ENCODE peak calls at places on chromosomes 3 and 15, in eight cellular contexts. Y, Q, T, K, Z, G, M and V are unnamed samples.

GRCh38 chr3:130748520-130748919 is 1.9 kb upstream of the PIK3R4 start:
- DNase-seq in Y (no peak), Q (no peak), T (no peak), K (no peak), Z (no peak), G (no peak), M (no peak), V (no peak)

GRCh38 chr3:24525022-24525421 is 30.4 kb upstream of the THRB start:
- DNase-seq in Y (no peak), Q (no peak), T (no peak), K (no peak), Z (no peak), G (no peak), M (no peak), V (no peak)

GRCh38 chr15:62262305-62262941 is 97.3 kb upstream of the C2CD4B start:
- DNase-seq in Y (no peak), Q (peak; percentile 6), T (no peak), K (no peak), Z (no peak), G (no peak), M (no peak), V (no peak)

GRCh38 chr15:40238481-40238926 is 359 bp upstream of the PAK6 start:
- DNase-seq in Y (no peak), Q (no peak), T (no peak), K (no peak), Z (no peak), G (no peak), M (no peak), V (no peak)

GRCh38 chr3:57518276-57518914 is 25.7 kb downstream of the DNAH12 start:
- DNase-seq in Y (peak; percentile 45), Q (no peak), T (peak; percentile 4), K (no peak), Z (no peak), G (no peak), M (no peak), V (no peak)

GRCh38 chr3:126197854-126198584 is 17.6 kb upstream of the ALDH1L1 start:
- DNase-seq in Y (peak; percentile 80), Q (peak; percentile 46), T (peak; percentile 62), K (peak; percentile 55), Z (peak; percentile 63), G (peak; percentile 38), M (peak; percentile 46), V (peak; percentile 79)

GRCh38 chr3:43995078-43995928 is 246.4 kb upstream of the TOPAZ1 start:
- DNase-seq in Y (peak; percentile 11), Q (peak; percentile 40), T (peak; percentile 43), K (peak; percentile 65), Z (no peak), G (no peak), M (no peak), V (peak; percentile 19)

GRCh38 chr3:88596451-88596850 is 446.7 kb downstream of the C3orf38 start:
- DNase-seq in Y (no peak), Q (no peak), T (peak; percentile 7), K (no peak), Z (no peak), G (no peak), M (no peak), V (no peak)

GRCh38 chr3:53083496-53083895 is 37.6 kb upstream of the SFMBT1 start:
- DNase-seq in Y (peak; percentile 78), Q (no peak), T (peak; percentile 92), K (no peak), Z (no peak), G (no peak), M (no peak), V (no peak)

GRCh38 chr3:81545572-81545971 is 215.9 kb downstream of the GBE1 start:
- DNase-seq in Y (peak; percentile 29), Q (peak; percentile 33), T (peak; percentile 45), K (no peak), Z (no peak), G (no peak), M (no peak), V (no peak)

GRCh38 chr3:11001020-11001657 is 8.6 kb downstream of the SLC6A1 start:
- DNase-seq in Y (no peak), Q (no peak), T (no peak), K (no peak), Z (no peak), G (no peak), M (no peak), V (peak; percentile 23)

GRCh38 chr3:146218880-146219866 is 31.7 kb downstream of the PLSCR4 start:
- DNase-seq in Y (peak; percentile 65), Q (no peak), T (peak; percentile 36), K (peak; percentile 40), Z (peak; percentile 15), G (peak; percentile 20), M (no peak), V (peak; percentile 46)

GRCh38 chr3:72438072-72438471 is 410.2 kb downstream of the SHQ1 start:
- DNase-seq in Y (no peak), Q (no peak), T (no peak), K (no peak), Z (no peak), G (no peak), M (no peak), V (no peak)

GRCh38 chr15:60656491-60657284 is 177.7 kb upstream of the ICE2 start:
- DNase-seq in Y (peak; percentile 70), Q (peak; percentile 47), T (peak; percentile 56), K (no peak), Z (no peak), G (no peak), M (no peak), V (no peak)

GRCh38 chr3:110995461-110996226 is 76.0 kb upstream of the NECTIN3 start:
- DNase-seq in Y (peak; percentile 59), Q (peak; percentile 55), T (peak; percentile 82), K (no peak), Z (no peak), G (no peak), M (no peak), V (peak; percentile 63)

GRCh38 chr15:100778831-100779288 is 100.8 kb upstream of the ALDH1A3 start:
- DNase-seq in Y (no peak), Q (no peak), T (no peak), K (no peak), Z (no peak), G (no peak), M (no peak), V (no peak)

GRCh38 chr3:131356006-131356405 is 25.6 kb upstream of the NUDT16 start:
- DNase-seq in Y (no peak), Q (peak; percentile 18), T (peak; percentile 42), K (no peak), Z (no peak), G (no peak), M (no peak), V (no peak)

GRCh38 chr3:49386056-49386756 is 25.6 kb downstream of the RHOA start:
- DNase-seq in Y (no peak), Q (no peak), T (no peak), K (no peak), Z (no peak), G (no peak), M (no peak), V (no peak)

GRCh38 chr3:30766522-30766921 is 127.9 kb downstream of the GADL1 start:
- DNase-seq in Y (no peak), Q (no peak), T (no peak), K (no peak), Z (no peak), G (no peak), M (no peak), V (no peak)

GRCh38 chr3:109532257-109533216 is 195.2 kb upstream of the DPPA4 start:
- DNase-seq in Y (peak; percentile 91), Q (peak; percentile 69), T (peak; percentile 64), K (peak; percentile 1), Z (no peak), G (peak; percentile 82), M (no peak), V (peak; percentile 88)
- TF ChIP-seq CTCF in Y (peak; percentile 56), Q (peak; percentile 18), T (peak; percentile 29), K (peak; percentile 45), Z (peak; percentile 64), G (peak; percentile 77), M (peak; percentile 45), V (peak; percentile 55)

GRCh38 chr3:63910873-63911272 is 1.3 kb downstream of the SCAANT1 start:
- DNase-seq in Y (no peak), Q (peak; percentile 29), T (no peak), K (peak; percentile 41), Z (no peak), G (no peak), M (no peak), V (no peak)
- H3K4me3 ChIP-seq in Y (no peak overlapping the region), Q (peak overlapping the region; percentile 72), T (peak overlapping the region; percentile 77), K (peak overlapping the region; percentile 82), Z (peak overlapping the region; percentile 74), G (peak overlapping the region; percentile 58), M (peak overlapping the region; percentile 58), V (no peak overlapping the region)

GRCh38 chr15:27058939-27059338 is 88.0 kb downstream of the GABRG3 start:
- DNase-seq in Y (no peak), Q (no peak), T (no peak), K (no peak), Z (no peak), G (no peak), M (no peak), V (no peak)

GRCh38 chr15:27064080-27064479 is 93.1 kb downstream of the GABRG3 start:
- DNase-seq in Y (no peak), Q (no peak), T (no peak), K (no peak), Z (no peak), G (no peak), M (no peak), V (no peak)

GRCh38 chr15:27057904-27058645 is 87.1 kb downstream of the GABRG3 start:
- DNase-seq in Y (peak; percentile 4), Q (no peak), T (peak; percentile 44), K (no peak), Z (no peak), G (no peak), M (no peak), V (peak; percentile 22)

GRCh38 chr15:27061739-27062138 is 90.8 kb downstream of the GABRG3 start:
- DNase-seq in Y (no peak), Q (no peak), T (no peak), K (no peak), Z (no peak), G (no peak), M (no peak), V (no peak)

GRCh38 chr15:27059610-27060202 is 88.7 kb downstream of the GABRG3 start:
- DNase-seq in Y (peak; percentile 31), Q (no peak), T (peak; percentile 37), K (peak; percentile 44), Z (peak; percentile 84), G (no peak), M (no peak), V (peak; percentile 78)
- TF ChIP-seq CTCF in Y (peak; percentile 24), Q (no peak), T (peak; percentile 61), K (peak; percentile 85), Z (peak; percentile 55), G (peak; percentile 53), M (peak; percentile 72), V (peak; percentile 54)

DNA sequence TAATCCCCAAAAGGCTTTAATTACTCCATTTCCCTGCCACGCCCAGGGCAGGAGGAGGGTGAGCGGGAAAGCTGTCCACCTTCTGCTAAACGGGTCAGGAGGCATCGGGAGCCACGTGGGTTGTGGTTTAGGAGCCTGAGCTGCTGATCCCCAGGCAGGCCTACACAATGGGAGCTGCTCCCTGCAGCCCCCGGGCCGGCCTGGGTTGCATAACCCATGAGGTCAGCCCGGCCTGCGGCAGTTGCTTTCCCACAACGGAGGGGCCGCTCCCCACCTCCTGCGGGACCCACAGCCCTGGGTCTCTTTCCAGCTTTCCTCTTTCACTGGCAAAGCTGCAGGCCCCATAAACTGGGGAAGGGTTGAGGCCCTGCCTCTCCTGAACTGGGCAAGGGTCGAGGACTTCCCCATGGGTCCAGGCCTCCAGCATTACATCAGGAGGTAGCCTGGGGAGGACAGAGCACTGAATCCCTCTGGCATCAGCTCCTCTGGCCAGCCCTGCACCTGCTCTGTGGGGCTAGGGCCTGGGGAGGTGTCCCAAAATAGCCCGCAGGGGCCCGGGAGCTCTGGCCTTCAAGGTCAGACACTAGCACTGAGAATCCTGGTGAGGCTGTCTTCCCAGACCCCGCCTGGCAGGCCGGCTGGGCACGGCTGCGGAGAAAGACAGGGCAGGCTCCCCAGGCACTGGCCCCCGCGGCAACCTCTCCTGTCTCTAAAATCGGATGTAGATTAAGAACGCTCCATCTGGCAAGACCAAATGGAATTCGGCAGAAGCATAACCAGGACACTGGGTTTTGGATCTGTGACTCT is 47.3 kb downstream of the ZDHHC19 start:
- DNase-seq in Y (no peak), Q (no peak), T (no peak), K (no peak), Z (no peak), G (no peak), M (no peak), V (peak; percentile 52)
- H3K4me3 ChIP-seq in Y (no peak overlapping the region), Q (no peak overlapping the region), T (no peak overlapping the region), K (no peak overlapping the region), Z (no peak overlapping the region), G (no peak overlapping the region), M (no peak overlapping the region), V (no peak overlapping the region)